ENCODE peak calls at places on chromosomes 1 and 21, in four cellular contexts. W, G, Z and R are unnamed samples.

GRCh38 chr1:108570128-108570527 is 10.2 kb downstream of the EEIG2 start:
- DNase-seq in W (no peak), G (no peak), Z (no peak), R (no peak)

GRCh38 chr21:33286600-33287456 is 20.7 kb downstream of the IL10RB start:
- DNase-seq in W (no peak), G (peak), Z (peak), R (no peak)

GRCh38 chr1:153646672-153647374 is 11.7 kb upstream of the SNAPIN start:
- DNase-seq in W (no peak), G (no peak), Z (no peak), R (no peak)

GRCh38 chr1:64476251-64476952 is 6.5 kb downstream of the CACHD1 start:
- DNase-seq in W (no peak), G (no peak), Z (no peak), R (peak)

GRCh38 chr1:32972814-32973428 is 8.3 kb upstream of the RNF19B start:
- DNase-seq in W (no peak), G (no peak), Z (peak), R (no peak)

GRCh38 chr1:70034403-70034802 is 171.0 kb downstream of the LRRC40 start:
- DNase-seq in W (no peak), G (peak), Z (no peak), R (peak)

GRCh38 chr1:184022651-184023050 is 14.9 kb downstream of the COLGALT2 start:
- DNase-seq in W (no peak), G (no peak), Z (peak), R (no peak)

GRCh38 chr1:22975694-22976093 is 3.0 kb upstream of the LACTBL1 start:
- DNase-seq in W (no peak), G (no peak), Z (no peak), R (no peak)

GRCh38 chr21:36134820-36135390 is at the start of gene CBR3:
- DNase-seq in W (no peak), G (no peak), Z (peak), R (no peak)

GRCh38 chr1:160097196-160097910 is 1.1 kb downstream of the IGSF8 start:
- DNase-seq in W (no peak), G (no peak), Z (no peak), R (no peak)

GRCh38 chr1:229253170-229253974 is 17.5 kb upstream of the RAB4A start:
- DNase-seq in W (no peak), G (peak), Z (no peak), R (no peak)

GRCh38 chr1:225428879-225429455 is 1.1 kb upstream of the LBR start:
- DNase-seq in W (no peak), G (no peak), Z (no peak), R (no peak)

GRCh38 chr21:18743523-18743922 is 339.9 kb upstream of the TMPRSS15 start:
- DNase-seq in W (no peak), G (no peak), Z (no peak), R (no peak)

GRCh38 chr1:17950728-17951127 is 156.9 kb upstream of the IGSF21 start:
- DNase-seq in W (no peak), G (no peak), Z (no peak), R (no peak)
- H3K4me3 ChIP-seq in W (no peak), G (no peak), Z (no peak), R (no peak)

GRCh38 chr1:6473156-6473555 is 7.2 kb upstream of the TNFRSF25 start:
- DNase-seq in W (no peak), G (no peak), Z (no peak), R (no peak)

GRCh38 chr1:6471969-6472368 is 6.0 kb upstream of the TNFRSF25 start:
- DNase-seq in W (no peak), G (no peak), Z (no peak), R (no peak)

GRCh38 chr1:6471086-6471841 is 5.3 kb upstream of the TNFRSF25 start:
- DNase-seq in W (no peak), G (no peak), Z (no peak), R (no peak)

GRCh38 chr1:6473974-6474814 is 8.2 kb upstream of the TNFRSF25 start:
- DNase-seq in W (no peak), G (no peak), Z (no peak), R (no peak)

GRCh38 chr1:6472391-6472790 is 6.4 kb upstream of the TNFRSF25 start:
- DNase-seq in W (no peak), G (no peak), Z (no peak), R (no peak)
- TF ChIP-seq CTCF in W (peak), G (peak), Z (no peak), R (peak)

GRCh38 chr1:15332525-15332924 is 77.2 kb upstream of the EFHD2 start:
- DNase-seq in W (no peak), G (no peak), Z (no peak), R (no peak)
- H3K4me3 ChIP-seq in W (no peak), G (no peak), Z (no peak), R (no peak)

GRCh38 chr1:182587087-182587486 is 2.0 kb downstream of the RNASEL start:
- DNase-seq in W (no peak), G (no peak), Z (no peak), R (no peak)

GRCh38 chr1:182589520-182589919 is 464 bp upstream of the RNASEL start:
- DNase-seq in W (no peak), G (no peak), Z (no peak), R (no peak)

GRCh38 chr1:182587666-182588438 is 1.2 kb downstream of the RNASEL start:
- DNase-seq in W (no peak), G (no peak), Z (no peak), R (no peak)

GRCh38 chr1:182589931-182590330 is 875 bp upstream of the RNASEL start:
- DNase-seq in W (no peak), G (no peak), Z (no peak), R (no peak)

GRCh38 chr1:182588460-182589396 is at the start of gene RNASEL:
- DNase-seq in W (peak), G (peak), Z (peak), R (no peak)
- TF ChIP-seq CTCF in W (no peak), G (no peak), Z (no peak), R (no peak)

DNA sequence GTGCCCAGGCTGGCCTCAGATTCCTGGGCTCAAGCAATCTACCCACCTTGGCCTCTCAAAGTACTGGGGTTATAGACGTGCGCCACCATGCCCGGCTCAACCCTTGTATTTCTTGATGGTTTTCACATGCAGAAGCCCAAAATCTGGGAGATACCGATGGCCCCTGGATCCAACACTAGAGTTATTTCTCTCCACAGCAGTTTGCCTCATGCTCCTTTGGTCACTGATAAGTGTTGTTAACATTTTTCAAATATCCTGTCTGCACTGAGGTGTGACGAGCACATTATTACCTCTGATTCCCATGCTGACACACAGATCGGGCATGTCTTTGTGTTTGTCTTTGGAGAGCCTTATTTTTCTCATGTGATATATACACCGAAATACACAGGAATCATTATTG is 107.0 kb downstream of the KIF26B start:
- DNase-seq in W (no peak), G (no peak), Z (no peak), R (no peak)
- H3K4me3 ChIP-seq in W (no peak), G (no peak), Z (no peak), R (no peak)

DNA sequence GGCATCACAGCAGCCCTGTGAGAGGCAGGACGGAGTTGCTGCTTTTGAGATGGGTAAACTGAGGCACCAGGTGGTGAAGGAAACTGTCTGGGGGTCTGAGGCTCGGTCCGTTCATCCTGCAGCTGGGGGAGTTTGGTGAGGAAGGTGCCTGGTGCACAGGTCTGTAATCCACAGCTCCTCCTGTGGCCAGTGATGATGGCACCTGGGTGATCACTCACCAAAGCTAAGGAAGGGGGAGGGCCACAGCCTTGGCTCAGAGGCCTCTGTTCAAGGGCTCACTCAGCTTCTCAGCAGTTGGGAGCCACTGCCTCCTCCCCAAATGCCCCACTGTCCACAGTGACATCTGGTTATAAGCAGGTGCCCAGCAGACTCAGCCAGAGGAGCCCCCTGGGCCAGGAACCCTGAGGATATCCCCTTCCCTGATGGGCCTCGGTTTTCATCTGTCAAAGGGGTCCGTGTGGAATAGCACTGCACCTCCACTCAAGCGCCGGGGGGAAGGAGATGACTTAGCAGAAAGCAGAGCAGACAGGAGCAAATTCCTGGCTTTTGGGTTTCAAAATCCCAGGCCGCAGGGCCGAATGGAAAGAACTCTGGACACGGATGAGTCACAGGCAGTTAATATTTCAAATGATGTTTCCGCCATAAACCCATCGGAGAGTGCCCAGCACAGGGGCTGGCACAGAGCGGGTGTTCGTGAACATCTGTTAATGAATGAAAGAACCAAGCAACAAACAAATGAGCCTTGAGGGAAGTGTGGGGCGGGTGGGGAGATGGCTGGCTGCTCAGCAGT is 82.8 kb downstream of the DMRTB1 start:
- DNase-seq in W (no peak), G (peak), Z (peak), R (peak)
- TF ChIP-seq CTCF in W (peak), G (peak), Z (no peak), R (peak)

DNA sequence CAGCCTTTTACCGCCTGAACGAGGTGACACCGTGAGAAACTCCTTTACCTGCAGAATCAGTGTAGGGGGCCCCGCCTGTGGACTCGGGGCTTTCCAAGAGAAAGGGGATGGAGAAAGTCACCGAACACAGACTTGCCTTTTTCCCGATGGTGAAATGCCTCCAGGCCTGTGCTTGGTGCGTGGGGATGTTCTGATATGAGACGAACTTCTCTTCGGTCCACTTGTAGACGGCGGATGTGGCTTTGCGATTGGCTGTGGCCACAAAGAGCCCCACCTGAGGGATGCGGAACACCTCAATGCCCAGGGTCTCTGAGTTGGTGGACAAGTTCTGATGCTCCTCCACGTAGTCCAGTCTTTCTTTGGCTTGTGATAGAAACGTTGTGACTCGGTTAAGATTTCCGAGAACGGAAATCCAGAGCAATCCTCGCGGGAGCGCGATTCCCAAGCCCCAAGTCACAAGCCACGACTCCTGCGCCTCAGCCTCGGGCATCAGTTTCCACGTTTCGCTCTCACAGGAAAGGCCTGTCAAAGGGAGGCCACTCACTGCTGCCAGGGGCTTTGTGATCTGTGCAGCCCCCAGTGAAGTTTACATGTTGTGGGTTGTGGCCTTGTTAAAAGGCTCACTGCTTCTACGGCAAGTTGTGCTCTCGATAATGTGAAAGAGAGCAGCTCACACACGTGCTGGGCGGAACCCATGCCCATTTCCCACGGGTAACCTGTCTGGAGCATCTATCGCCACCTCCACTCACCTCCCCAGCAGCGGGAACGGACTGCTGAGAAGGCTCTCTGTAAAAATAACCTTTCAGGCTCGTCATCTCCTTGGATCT is 12.6 kb downstream of the KRTAP10-1 start:
- DNase-seq in W (no peak), G (no peak), Z (no peak), R (no peak)
- H3K4me3 ChIP-seq in W (no peak), G (no peak), Z (no peak), R (no peak)

DNA sequence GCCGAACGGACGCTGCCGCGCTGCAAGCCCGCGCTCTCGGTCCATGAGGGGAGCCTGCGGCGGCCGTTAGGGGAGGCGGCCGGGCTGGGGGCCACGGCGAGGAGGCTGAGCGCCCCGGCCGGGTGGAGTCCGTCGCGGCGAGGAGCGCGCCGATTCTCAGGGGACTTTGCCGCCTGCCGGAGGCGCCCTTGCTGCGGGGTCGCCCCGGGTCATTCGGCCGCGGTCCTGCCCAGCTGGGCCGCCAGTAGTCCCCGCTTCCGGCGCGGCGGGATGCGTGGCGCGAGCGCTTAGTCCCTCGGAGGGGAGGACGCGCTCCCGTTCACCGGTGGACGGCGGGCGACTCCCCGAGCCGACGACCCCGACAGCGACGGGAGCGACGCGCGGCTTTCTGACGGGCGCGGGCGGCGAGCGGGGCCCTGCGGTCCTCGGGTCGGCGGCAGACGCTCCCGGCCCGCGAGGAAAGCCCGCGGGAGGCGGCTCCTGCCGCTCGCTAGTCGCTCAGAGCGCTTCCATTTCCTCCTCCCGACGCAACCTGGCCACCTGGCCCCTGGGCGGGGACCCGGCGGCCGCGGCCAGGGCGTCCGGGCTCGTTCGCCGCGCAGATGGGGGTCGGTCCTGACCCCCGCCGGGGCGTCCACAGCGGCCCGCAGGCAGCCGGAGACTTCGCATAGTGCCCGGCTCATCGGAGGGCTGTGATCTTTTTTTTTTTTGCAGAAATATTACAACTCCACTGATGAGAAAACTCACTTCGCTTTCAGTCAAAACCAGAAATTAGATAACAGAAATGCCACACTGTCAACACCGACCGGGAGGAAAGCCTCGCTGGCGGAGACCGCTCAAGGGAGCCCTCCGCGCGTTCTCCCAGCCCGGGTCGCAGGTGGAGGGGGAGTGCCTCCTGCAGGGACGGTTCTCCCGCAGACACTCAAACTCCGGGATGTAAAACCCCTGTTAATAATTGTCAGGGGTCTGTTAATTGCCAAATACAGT is 640 bp upstream of the ZBTB21 start:
- DNase-seq in W (no peak), G (no peak), Z (no peak), R (no peak)
- TF ChIP-seq CTCF in W (no peak), G (no peak), Z (no peak), R (no peak)